ENCODE peak calls at places on chromosomes 4 and X, in eight cellular contexts. One of them, this sample, is unnamed.

GRCh38 chr4:1604706-1605205 is 79.4 kb downstream of the FAM53A start:
- DNase-seq in psoas muscle: peak
- DNase-seq in small intestine: peak
- DNase-seq in IMR-90: no peak
- DNase-seq in foreskin keratinocyte: no peak
- DNase-seq in aorta: peak
- DNase-seq in tibial artery: no peak
- DNase-seq in HCT116: no peak
- DNase-seq in this sample: no peak

GRCh38 chrX:153640045-153640686 is 6.8 kb upstream of the DUSP9 start:
- DNase-seq in psoas muscle: peak
- DNase-seq in small intestine: no peak
- DNase-seq in IMR-90: no peak
- DNase-seq in foreskin keratinocyte: no peak
- DNase-seq in aorta: no peak
- DNase-seq in tibial artery: no peak
- DNase-seq in HCT116: no peak
- DNase-seq in this sample: peak

GRCh38 chr4:150237110-150237852 is 159.0 kb downstream of the DCLK2 start:
- DNase-seq in psoas muscle: no peak
- DNase-seq in small intestine: no peak
- DNase-seq in IMR-90: peak
- DNase-seq in foreskin keratinocyte: peak
- DNase-seq in aorta: no peak
- DNase-seq in tibial artery: no peak
- DNase-seq in HCT116: peak
- DNase-seq in this sample: no peak

GRCh38 chrX:10549280-10549679 is 71.1 kb downstream of the MID1 start:
- DNase-seq in psoas muscle: no peak
- DNase-seq in small intestine: peak
- DNase-seq in IMR-90: no peak
- DNase-seq in foreskin keratinocyte: no peak
- DNase-seq in aorta: no peak
- DNase-seq in tibial artery: no peak
- DNase-seq in HCT116: no peak
- DNase-seq in this sample: no peak

GRCh38 chr4:181956502-181956901 is 286.7 kb upstream of the TENM3 start:
- DNase-seq in psoas muscle: no peak
- DNase-seq in small intestine: no peak
- DNase-seq in IMR-90: no peak
- DNase-seq in foreskin keratinocyte: no peak
- DNase-seq in aorta: no peak
- DNase-seq in tibial artery: no peak
- DNase-seq in HCT116: no peak
- DNase-seq in this sample: no peak

GRCh38 chr4:140944539-140944938 is 188.4 kb upstream of the TBC1D9 start:
- DNase-seq in psoas muscle: no peak
- DNase-seq in small intestine: no peak
- DNase-seq in IMR-90: peak
- DNase-seq in foreskin keratinocyte: no peak
- DNase-seq in aorta: no peak
- DNase-seq in tibial artery: no peak
- DNase-seq in HCT116: no peak
- DNase-seq in this sample: no peak

GRCh38 chr4:157832596-157832995 is 340.2 kb downstream of the GASK1B start:
- DNase-seq in psoas muscle: no peak
- DNase-seq in small intestine: peak
- DNase-seq in IMR-90: no peak
- DNase-seq in foreskin keratinocyte: no peak
- DNase-seq in aorta: no peak
- DNase-seq in tibial artery: no peak
- DNase-seq in HCT116: no peak
- DNase-seq in this sample: no peak

GRCh38 chrX:334331-334891 is 15.8 kb upstream of the GTPBP6 start:
- DNase-seq in psoas muscle: peak
- DNase-seq in small intestine: no peak
- DNase-seq in IMR-90: no peak
- DNase-seq in foreskin keratinocyte: no peak
- DNase-seq in aorta: peak
- DNase-seq in tibial artery: no peak
- DNase-seq in HCT116: no peak
- DNase-seq in this sample: no peak

GRCh38 chrX:63967541-63967940 is 182.5 kb upstream of the ARHGEF9 start:
- DNase-seq in psoas muscle: no peak
- DNase-seq in small intestine: no peak
- DNase-seq in IMR-90: no peak
- DNase-seq in foreskin keratinocyte: no peak
- DNase-seq in aorta: no peak
- DNase-seq in tibial artery: no peak
- DNase-seq in HCT116: no peak
- DNase-seq in this sample: no peak

GRCh38 chr4:124065941-124066340 is 646.6 kb downstream of the ANKRD50 start:
- DNase-seq in psoas muscle: no peak
- DNase-seq in small intestine: no peak
- DNase-seq in IMR-90: no peak
- DNase-seq in foreskin keratinocyte: no peak
- DNase-seq in aorta: no peak
- DNase-seq in tibial artery: no peak
- DNase-seq in HCT116: no peak
- DNase-seq in this sample: no peak

GRCh38 chr4:124061413-124061812 is 651.1 kb downstream of the ANKRD50 start:
- DNase-seq in psoas muscle: no peak
- DNase-seq in small intestine: no peak
- DNase-seq in IMR-90: peak
- DNase-seq in foreskin keratinocyte: no peak
- DNase-seq in aorta: no peak
- DNase-seq in tibial artery: no peak
- DNase-seq in HCT116: no peak
- DNase-seq in this sample: no peak

GRCh38 chr4:124055896-124056295 is 656.6 kb downstream of the ANKRD50 start:
- DNase-seq in psoas muscle: no peak
- DNase-seq in small intestine: no peak
- DNase-seq in IMR-90: peak
- DNase-seq in foreskin keratinocyte: no peak
- DNase-seq in aorta: no peak
- DNase-seq in tibial artery: no peak
- DNase-seq in HCT116: no peak
- DNase-seq in this sample: no peak

GRCh38 chr4:124060261-124060918 is 652.1 kb downstream of the ANKRD50 start:
- DNase-seq in psoas muscle: peak
- DNase-seq in small intestine: no peak
- DNase-seq in IMR-90: peak
- DNase-seq in foreskin keratinocyte: peak
- DNase-seq in aorta: peak
- DNase-seq in tibial artery: peak
- DNase-seq in HCT116: no peak
- DNase-seq in this sample: no peak
- H3K27ac ChIP-seq in psoas muscle: peak
- H3K27ac ChIP-seq in small intestine: no peak
- H3K27ac ChIP-seq in IMR-90: no peak
- H3K27ac ChIP-seq in foreskin keratinocyte: peak
- H3K27ac ChIP-seq in aorta: no peak
- H3K27ac ChIP-seq in tibial artery: peak
- H3K27ac ChIP-seq in HCT116: no peak
- H3K27ac ChIP-seq in this sample: no peak

DNA sequence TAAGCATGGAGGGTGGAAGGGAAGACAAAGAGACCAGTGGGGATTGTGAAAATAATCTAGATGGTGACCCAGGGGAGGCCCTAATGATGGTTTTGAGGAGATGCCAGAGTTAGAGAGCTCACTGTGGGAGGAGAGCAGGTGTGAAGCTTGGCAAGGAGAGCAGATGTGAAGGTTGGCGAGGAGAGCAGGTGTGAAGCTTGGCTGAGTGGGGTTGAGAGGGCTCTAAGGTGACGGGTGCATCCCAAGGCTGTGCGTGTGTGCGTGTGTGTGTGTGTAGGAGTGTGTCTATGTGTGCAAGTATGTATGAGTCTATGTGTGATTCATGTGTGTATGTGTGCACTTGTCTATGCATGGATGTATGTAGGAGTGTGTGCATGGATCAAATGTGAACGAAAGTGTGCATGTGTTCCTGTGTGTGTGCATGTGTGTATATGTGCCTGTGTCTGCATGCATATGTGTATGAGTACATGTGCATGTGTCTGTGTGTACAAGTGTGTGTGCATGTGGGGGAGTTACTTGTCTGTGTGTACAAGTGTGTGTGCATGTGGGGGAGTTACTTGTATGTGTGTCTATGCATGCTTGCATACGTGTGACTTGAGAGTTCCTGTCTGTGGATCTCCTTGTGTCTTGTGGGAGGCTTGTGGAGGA is 72.0 kb downstream of the EVC start:
- DNase-seq in psoas muscle: no peak
- DNase-seq in small intestine: no peak
- DNase-seq in IMR-90: no peak
- DNase-seq in foreskin keratinocyte: no peak
- DNase-seq in aorta: no peak
- DNase-seq in tibial artery: no peak
- DNase-seq in HCT116: no peak
- DNase-seq in this sample: no peak
- H3K27ac ChIP-seq in psoas muscle: no peak
- H3K27ac ChIP-seq in small intestine: no peak
- H3K27ac ChIP-seq in IMR-90: no peak
- H3K27ac ChIP-seq in foreskin keratinocyte: no peak
- H3K27ac ChIP-seq in aorta: no peak
- H3K27ac ChIP-seq in tibial artery: no peak
- H3K27ac ChIP-seq in HCT116: no peak
- H3K27ac ChIP-seq in this sample: no peak

DNA sequence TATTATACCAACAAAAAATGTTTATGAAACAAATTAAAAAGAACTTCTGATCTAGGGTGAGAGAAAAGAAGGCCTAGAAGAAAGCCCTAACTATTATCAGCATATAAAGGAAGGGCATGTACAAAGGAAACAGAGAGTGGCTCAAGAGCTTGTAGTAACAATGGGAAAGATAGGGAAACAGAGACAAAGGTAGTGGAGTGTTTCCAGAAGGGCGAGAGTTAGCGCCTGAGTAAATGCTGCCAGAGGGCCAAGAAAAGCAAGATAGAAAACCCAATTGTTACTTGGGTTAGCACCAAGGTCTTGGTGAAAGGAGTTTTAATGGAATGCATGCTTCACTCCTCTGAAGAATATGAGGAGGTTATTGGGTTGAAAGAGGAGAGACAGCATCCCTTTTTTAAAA is 16.5 kb upstream of the MSL3 start:
- DNase-seq in psoas muscle: no peak
- DNase-seq in small intestine: no peak
- DNase-seq in IMR-90: no peak
- DNase-seq in foreskin keratinocyte: no peak
- DNase-seq in aorta: no peak
- DNase-seq in tibial artery: no peak
- DNase-seq in HCT116: no peak
- DNase-seq in this sample: no peak
- H3K27ac ChIP-seq in psoas muscle: no peak
- H3K27ac ChIP-seq in small intestine: no peak
- H3K27ac ChIP-seq in IMR-90: no peak
- H3K27ac ChIP-seq in foreskin keratinocyte: no peak
- H3K27ac ChIP-seq in aorta: no peak
- H3K27ac ChIP-seq in tibial artery: no peak
- H3K27ac ChIP-seq in HCT116: no peak
- H3K27ac ChIP-seq in this sample: no peak

DNA sequence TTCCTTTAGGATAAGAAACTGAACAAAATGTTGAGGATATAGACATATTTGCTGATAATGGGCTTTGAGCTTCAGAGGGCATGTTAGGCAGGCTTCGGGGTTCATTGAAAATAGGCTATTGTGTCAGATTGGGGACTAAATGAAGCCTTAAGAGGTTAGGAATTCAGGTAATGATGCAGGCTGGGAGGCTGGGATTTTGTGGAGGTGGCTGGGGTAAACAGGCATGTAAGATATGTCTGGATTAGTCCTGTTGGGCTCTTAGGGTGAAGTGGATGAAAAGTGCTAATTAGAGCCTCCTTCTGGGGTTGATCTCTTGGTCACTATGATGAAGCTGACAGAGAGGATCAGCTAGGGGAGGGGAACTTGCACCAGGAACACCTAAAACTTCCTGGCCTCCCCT is 80.2 kb upstream of the ESX1 start:
- DNase-seq in psoas muscle: no peak
- DNase-seq in small intestine: no peak
- DNase-seq in IMR-90: no peak
- DNase-seq in foreskin keratinocyte: no peak
- DNase-seq in aorta: no peak
- DNase-seq in tibial artery: no peak
- DNase-seq in HCT116: no peak
- DNase-seq in this sample: no peak
- H3K27ac ChIP-seq in psoas muscle: no peak
- H3K27ac ChIP-seq in small intestine: no peak
- H3K27ac ChIP-seq in IMR-90: no peak
- H3K27ac ChIP-seq in foreskin keratinocyte: no peak
- H3K27ac ChIP-seq in aorta: no peak
- H3K27ac ChIP-seq in tibial artery: no peak
- H3K27ac ChIP-seq in HCT116: no peak
- H3K27ac ChIP-seq in this sample: no peak

GRCh38 chr4:56744030-56744429 is 62.9 kb upstream of the HOPX start:
- DNase-seq in psoas muscle: no peak
- DNase-seq in small intestine: no peak
- DNase-seq in IMR-90: no peak
- DNase-seq in foreskin keratinocyte: no peak
- DNase-seq in aorta: no peak
- DNase-seq in tibial artery: no peak
- DNase-seq in HCT116: no peak
- DNase-seq in this sample: no peak
- H3K27ac ChIP-seq in psoas muscle: no peak
- H3K27ac ChIP-seq in small intestine: peak
- H3K27ac ChIP-seq in IMR-90: no peak
- H3K27ac ChIP-seq in foreskin keratinocyte: no peak
- H3K27ac ChIP-seq in aorta: no peak
- H3K27ac ChIP-seq in tibial artery: no peak
- H3K27ac ChIP-seq in HCT116: no peak
- H3K27ac ChIP-seq in this sample: no peak

DNA sequence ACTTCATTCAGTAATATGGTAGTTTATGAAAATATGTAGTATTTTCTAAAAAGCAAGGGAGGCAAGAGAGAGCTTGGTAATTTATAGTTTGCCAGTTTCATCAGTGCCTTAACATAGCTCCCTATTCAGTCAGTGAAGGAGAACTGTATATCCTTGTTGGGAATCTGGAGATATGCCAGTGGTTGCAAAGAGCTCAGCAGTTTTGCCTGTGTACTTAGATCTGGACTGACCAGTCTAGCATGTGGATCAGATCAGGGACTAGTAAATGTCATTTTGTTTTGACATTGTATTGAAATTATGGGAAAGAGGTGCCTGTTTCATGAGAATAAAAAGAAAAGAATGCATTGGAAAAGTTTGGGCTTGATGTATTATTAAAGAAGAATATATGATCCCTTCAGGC is 88.6 kb downstream of the ZIC3 start:
- DNase-seq in psoas muscle: no peak
- DNase-seq in small intestine: no peak
- DNase-seq in IMR-90: no peak
- DNase-seq in foreskin keratinocyte: no peak
- DNase-seq in aorta: no peak
- DNase-seq in tibial artery: no peak
- DNase-seq in HCT116: no peak
- DNase-seq in this sample: no peak
- H3K27ac ChIP-seq in psoas muscle: no peak
- H3K27ac ChIP-seq in small intestine: no peak
- H3K27ac ChIP-seq in IMR-90: no peak
- H3K27ac ChIP-seq in foreskin keratinocyte: no peak
- H3K27ac ChIP-seq in aorta: no peak
- H3K27ac ChIP-seq in tibial artery: no peak
- H3K27ac ChIP-seq in HCT116: no peak
- H3K27ac ChIP-seq in this sample: no peak

GRCh38 chr4:8401665-8402064 is 38.9 kb downstream of the ACOX3 start:
- DNase-seq in psoas muscle: peak
- DNase-seq in small intestine: no peak
- DNase-seq in IMR-90: no peak
- DNase-seq in foreskin keratinocyte: no peak
- DNase-seq in aorta: no peak
- DNase-seq in tibial artery: no peak
- DNase-seq in HCT116: no peak
- DNase-seq in this sample: no peak
- H3K27ac ChIP-seq in psoas muscle: peak
- H3K27ac ChIP-seq in small intestine: no peak
- H3K27ac ChIP-seq in IMR-90: no peak
- H3K27ac ChIP-seq in foreskin keratinocyte: no peak
- H3K27ac ChIP-seq in aorta: peak
- H3K27ac ChIP-seq in tibial artery: peak
- H3K27ac ChIP-seq in HCT116: no peak
- H3K27ac ChIP-seq in this sample: no peak